ENCODE peak calls at places on chromosomes 5 and 9, in five cellular contexts. G is PC-3, M is small intestine, Q is GM12865, R is AG10803. N is an unnamed sample.

GRCh38 chr5:107867266-107867665 is 196.5 kb upstream of the EFNA5 start:
- DNase-seq in G (no peak), Q (no peak), R (peak), M (no peak), N (no peak)

GRCh38 chr5:2014058-2014610 is 131.4 kb upstream of the IRX4 start:
- DNase-seq in G (no peak), R (no peak), M (no peak), Q (no peak), N (no peak)

GRCh38 chr5:148469446-148470062 is 85.8 kb downstream of the FBXO38 start:
- DNase-seq in Q (no peak), M (no peak), G (peak), R (peak), N (no peak)

GRCh38 chr9:135971892-135972291 is 10.7 kb upstream of the UBAC1 start:
- DNase-seq in G (peak), Q (peak), R (no peak), M (peak), N (no peak)

GRCh38 chr5:74109344-74109743 is 483.3 kb downstream of the ARHGEF28 start:
- DNase-seq in M (no peak), R (no peak), Q (no peak), G (no peak), N (no peak)

GRCh38 chr9:32427111-32427873 is 42.8 kb downstream of the ACO1 start:
- DNase-seq in R (no peak), M (peak), Q (no peak), G (peak), N (no peak)

GRCh38 chr9:96500696-96501660 is 51.0 kb downstream of the HABP4 start:
- DNase-seq in R (peak), G (no peak), Q (no peak), M (no peak), N (no peak)

GRCh38 chr5:114355086-114355830 is 6.6 kb upstream of the KCNN2 start:
- DNase-seq in R (no peak), Q (no peak), G (no peak), M (no peak), N (no peak)

GRCh38 chr9:29691758-29692407 is 2118.6 kb upstream of the C9orf72 start:
- DNase-seq in R (no peak), G (peak), Q (peak), M (no peak), N (no peak)

GRCh38 chr5:174553556-174553955 is 170.8 kb upstream of the MSX2 start:
- DNase-seq in Q (no peak), M (no peak), G (no peak), R (no peak), N (no peak)

GRCh38 chr5:140293091-140293996 is 9.6 kb downstream of the PFDN1 start:
- DNase-seq in R (no peak), Q (no peak), M (no peak), G (no peak), N (no peak)

GRCh38 chr5:68067353-68067752 is 148.2 kb upstream of the PIK3R1 start:
- DNase-seq in R (peak), Q (no peak), G (no peak), M (no peak), N (no peak)

GRCh38 chr9:105515811-105516413 is 42.0 kb upstream of the FKTN start:
- DNase-seq in M (no peak), R (no peak), G (no peak), Q (no peak), N (no peak)

GRCh38 chr9:134328341-134328840 is 2.1 kb downstream of the RXRA start:
- DNase-seq in M (peak), R (no peak), G (no peak), Q (no peak), N (no peak)

GRCh38 chr5:62043289-62044274 is 262.4 kb upstream of the KIF2A start:
- DNase-seq in R (no peak), G (no peak), M (no peak), Q (no peak), N (no peak)

GRCh38 chr5:176779537-176779936 is 30.8 kb upstream of the UNC5A start:
- DNase-seq in Q (no peak), R (no peak), M (no peak), G (no peak), N (no peak)

GRCh38 chr9:23644326-23644725 is 181.7 kb downstream of the ELAVL2 start:
- DNase-seq in Q (no peak), M (no peak), R (no peak), G (no peak), N (no peak)

GRCh38 chr5:177457239-177458121 is 10.9 kb downstream of the PRR7 start:
- DNase-seq in G (peak), R (peak), M (peak), Q (peak), N (peak)

GRCh38 chr5:158013939-158014338 is 155.0 kb upstream of the CLINT1 start:
- DNase-seq in R (peak), G (peak), Q (peak), M (peak), N (no peak)

GRCh38 chr5:109805882-109806281 is 116.2 kb downstream of the MAN2A1 start:
- DNase-seq in Q (no peak), G (no peak), R (no peak), M (no peak), N (no peak)

GRCh38 chr9:126436545-126437269 is 110.1 kb downstream of the MVB12B start:
- DNase-seq in R (no peak), M (no peak), G (peak), Q (no peak), N (no peak)

GRCh38 chr5:107576736-107577440 is 93.8 kb downstream of the EFNA5 start:
- DNase-seq in Q (peak), R (no peak), G (peak), M (no peak), N (no peak)

GRCh38 chr5:147661576-147661975 is 121.0 kb downstream of the JAKMIP2 start:
- DNase-seq in M (no peak), G (no peak), R (no peak), Q (no peak), N (no peak)

GRCh38 chr9:10366171-10366779 is 246.5 kb downstream of the PTPRD start:
- DNase-seq in M (peak), R (peak), Q (peak), G (peak), N (no peak)

GRCh38 chr5:80487444-80487828 is 464 bp upstream of the FAM151B start:
- DNase-seq in Q (no peak), M (no peak), R (no peak), G (no peak), N (no peak)

GRCh38 chr5:32202394-32202793 is 28.3 kb upstream of the GOLPH3 start:
- DNase-seq in M (no peak), G (no peak), R (peak), Q (no peak), N (no peak)

GRCh38 chr9:104279535-104280215 is 185.6 kb downstream of the SMC2 start:
- DNase-seq in Q (no peak), G (peak), R (peak), M (no peak), N (no peak)

GRCh38 chr9:75358837-75359236 is 270.5 kb downstream of the OSTF1 start:
- DNase-seq in R (no peak), M (no peak), Q (no peak), G (no peak), N (no peak)

GRCh38 chr9:124392254-124392653 is 23.0 kb downstream of the PSMB7 start:
- DNase-seq in R (no peak), G (no peak), M (no peak), Q (no peak), N (no peak)

GRCh38 chr5:137374110-137374853 is 124.8 kb downstream of the SPOCK1 start:
- DNase-seq in Q (no peak), G (peak), R (no peak), M (no peak), N (no peak)

DNA sequence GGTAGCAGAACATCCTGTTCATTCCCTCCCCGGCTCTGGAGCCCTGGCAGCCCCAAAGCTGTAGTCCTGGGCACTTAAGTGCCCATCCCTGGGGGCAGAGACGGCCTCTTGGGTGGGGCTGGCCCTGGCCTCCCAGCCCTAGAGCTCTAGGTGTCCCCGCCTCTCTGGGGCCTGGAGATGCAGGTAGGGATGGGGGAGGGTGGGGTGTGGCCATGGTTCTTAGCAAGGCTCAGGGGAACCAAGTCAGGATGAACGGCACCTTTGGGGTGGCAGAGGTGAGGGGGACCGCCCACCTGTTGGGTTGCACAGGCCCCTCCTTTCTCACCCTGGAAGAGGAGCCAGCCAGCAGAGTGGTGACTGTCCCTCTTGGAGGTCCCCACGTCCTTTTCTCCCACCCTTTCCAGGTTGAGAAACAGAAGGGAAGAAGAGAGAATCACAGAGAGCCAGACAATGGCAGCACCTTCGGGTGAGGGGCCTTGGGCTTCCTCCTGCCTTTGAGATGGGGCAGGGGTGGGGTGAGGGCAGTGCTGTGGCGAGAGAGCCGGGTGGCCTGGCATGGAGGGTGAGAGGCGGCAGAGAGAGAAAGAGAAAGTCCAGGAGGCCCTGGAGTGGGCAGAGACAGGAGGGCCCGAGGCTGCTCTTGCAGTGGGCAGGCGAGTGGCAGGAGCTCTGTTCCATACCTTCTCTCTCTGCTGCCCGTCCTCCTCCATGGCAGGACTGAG is 2.3 kb downstream of the CRAT start:
- DNase-seq in Q (no peak), G (no peak), R (no peak), M (no peak), N (no peak)
- H3K4me3 ChIP-seq in Q (no peak), G (no peak), R (no peak), M (peak), N (no peak)

GRCh38 chr5:16505904-16506303 is 40.3 kb upstream of the ZNF622 start:
- DNase-seq in M (no peak), R (no peak), G (no peak), Q (no peak), N (no peak)

GRCh38 chr5:16504571-16504970 is 39.0 kb upstream of the ZNF622 start:
- DNase-seq in M (no peak), G (no peak), Q (no peak), R (no peak), N (no peak)

GRCh38 chr5:16507716-16508115 is 42.1 kb upstream of the ZNF622 start:
- DNase-seq in Q (no peak), G (no peak), R (peak), M (peak), N (no peak)

GRCh38 chr5:16502866-16503265 is 37.3 kb upstream of the ZNF622 start:
- DNase-seq in M (no peak), G (peak), R (no peak), Q (no peak), N (no peak)

DNA sequence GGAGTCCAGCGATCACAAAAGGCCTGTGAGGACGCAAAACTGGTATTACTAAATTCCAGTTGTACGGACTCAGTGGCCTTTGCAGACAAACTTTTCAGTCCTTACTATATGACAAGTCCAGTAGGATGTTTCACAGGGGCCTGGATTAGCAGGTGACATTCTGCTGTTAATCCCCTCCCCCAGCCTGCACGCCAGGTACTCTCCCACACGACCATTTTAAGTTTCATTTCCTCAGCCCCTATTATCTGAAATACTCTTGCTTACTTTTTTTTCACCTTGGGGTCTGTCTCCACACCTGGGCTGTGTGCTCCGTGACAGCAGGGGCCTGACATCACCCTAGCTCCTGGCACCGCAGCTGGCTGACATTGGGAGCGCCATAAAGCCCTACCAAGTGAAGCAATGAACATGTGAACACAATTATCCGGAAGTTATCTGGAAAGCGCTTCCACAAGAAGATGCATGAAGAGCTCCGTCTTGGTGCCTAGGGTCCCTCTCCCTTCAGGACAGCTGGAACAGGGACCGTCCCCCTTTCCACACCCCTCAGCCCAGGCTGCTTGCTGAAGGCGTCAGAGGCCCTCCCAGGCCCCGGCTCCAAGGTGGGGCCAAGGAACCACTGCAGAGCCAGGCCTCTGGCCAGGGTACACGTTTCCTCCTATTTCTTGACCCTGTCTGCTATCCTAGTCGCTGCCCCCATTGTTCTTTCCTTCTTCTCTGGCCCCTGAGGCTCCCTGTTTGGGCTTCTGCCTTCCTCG is 39.7 kb upstream of the ZNF622 start:
- DNase-seq in R (no peak), G (no peak), Q (no peak), M (no peak), N (no peak)
- H3K4me3 ChIP-seq in R (no peak), G (no peak), Q (no peak), M (peak), N (no peak)

GRCh38 chr5:125719681-125720676 is 703.2 kb upstream of the GRAMD2B start:
- DNase-seq in Q (no peak), M (no peak), G (no peak), R (no peak), N (no peak)
- H3K4me3 ChIP-seq in Q (no peak), M (no peak), G (no peak), R (no peak), N (no peak)

GRCh38 chr9:137620581-137620980 is 1.8 kb downstream of the EHMT1 start:
- DNase-seq in Q (no peak), G (no peak), R (no peak), M (no peak), N (no peak)

GRCh38 chr9:137619240-137620090 is 660 bp downstream of the EHMT1 start:
- DNase-seq in Q (peak), R (peak), G (peak), M (peak), N (no peak)

GRCh38 chr9:137618105-137619067 is at the start of gene EHMT1:
- DNase-seq in M (peak), R (peak), G (peak), Q (peak), N (peak)

GRCh38 chr9:137626448-137626847 is 7.6 kb downstream of the EHMT1 start:
- DNase-seq in R (no peak), M (no peak), G (no peak), Q (no peak), N (no peak)

GRCh38 chr9:137621131-137621757 is 2.4 kb downstream of the EHMT1 start:
- DNase-seq in G (peak), Q (no peak), M (peak), R (no peak), N (no peak)
- H3K4me3 ChIP-seq in G (no peak), Q (no peak), M (no peak), R (no peak), N (no peak)